ENCODE peak calls at places on chromosomes 3 and 15, in seven cellular contexts. X is astrocyte; S is glutamatergic neuron; U is HuH-7; B is AG08396; K is naive thymus-derived CD4-positive, alpha-beta T cell; A is NAMALWA. P is an unnamed sample.

GRCh38 chr3:31765856-31766255 is 215.2 kb downstream of the OSBPL10 start:
- DNase-seq in X (no peak), S (no peak), U (no peak), B (no peak), K (no peak), A (no peak), P (no peak)

GRCh38 chr3:110679235-110679634 is 392.4 kb upstream of the NECTIN3 start:
- DNase-seq in X (no peak), S (no peak), U (no peak), B (no peak), K (no peak), A (no peak), P (no peak)

GRCh38 chr3:10944866-10945265 is 47.7 kb upstream of the SLC6A1 start:
- DNase-seq in X (no peak), S (peak; percentile 1), U (no peak), B (no peak), K (no peak), A (no peak), P (no peak)

GRCh38 chr3:14915636-14916222 is 31.7 kb upstream of the NR2C2 start:
- DNase-seq in X (no peak), S (no peak), U (no peak), B (no peak), K (peak; percentile 40), A (peak; percentile 13), P (no peak)

GRCh38 chr3:150521458-150521857 is 24.8 kb downstream of the SERP1 start:
- DNase-seq in X (no peak), S (no peak), U (no peak), B (no peak), K (no peak), A (no peak), P (no peak)

GRCh38 chr3:123440181-123440580 is 8.7 kb downstream of the ADCY5 start:
- DNase-seq in X (no peak), S (no peak), U (no peak), B (no peak), K (no peak), A (no peak), P (no peak)

GRCh38 chr3:155185623-155186022 is 105.5 kb downstream of the MME start:
- DNase-seq in X (peak; percentile 31), S (no peak), U (no peak), B (peak; percentile 29), K (no peak), A (no peak), P (no peak)

GRCh38 chr3:39208463-39209055 is 16.2 kb upstream of the XIRP1 start:
- DNase-seq in X (peak; percentile 30), S (no peak), U (peak; percentile 60), B (peak; percentile 64), K (peak; percentile 36), A (peak; percentile 72), P (peak; percentile 56)

GRCh38 chr3:59570816-59571215 is 521.0 kb upstream of the CFAP20DC start:
- DNase-seq in X (no peak), S (no peak), U (no peak), B (no peak), K (no peak), A (no peak), P (no peak)

GRCh38 chr15:81054236-81054635 is 53.5 kb downstream of the TLNRD1 start:
- DNase-seq in X (peak; percentile 88), S (no peak), U (no peak), B (no peak), K (no peak), A (no peak), P (no peak)

GRCh38 chr3:58588030-58588614 is 10.9 kb upstream of the FAM107A start:
- DNase-seq in X (peak; percentile 19), S (no peak), U (peak; percentile 28), B (peak; percentile 63), K (no peak), A (no peak), P (peak; percentile 68)

GRCh38 chr15:68608206-68608843 is 29.5 kb downstream of the CORO2B start:
- DNase-seq in X (no peak), S (no peak), U (no peak), B (no peak), K (no peak), A (no peak), P (no peak)

GRCh38 chr3:55000546-55000945 is 72.7 kb upstream of the LRTM1 start:
- DNase-seq in X (peak; percentile 95), S (peak; percentile 52), U (no peak), B (peak; percentile 83), K (no peak), A (no peak), P (no peak)

GRCh38 chr15:73691398-73691797 is 7.2 kb downstream of the CD276 start:
- DNase-seq in X (peak; percentile 60), S (peak; percentile 63), U (peak; percentile 52), B (peak; percentile 76), K (no peak), A (no peak), P (peak; percentile 70)

GRCh38 chr15:71366926-71367325 is 251.7 kb downstream of the THSD4 start:
- DNase-seq in X (peak; percentile 12), S (no peak), U (no peak), B (no peak), K (no peak), A (no peak), P (no peak)

GRCh38 chr3:32568953-32569352 is 1.7 kb downstream of the DYNC1LI1 start:
- DNase-seq in X (no peak), S (no peak), U (no peak), B (no peak), K (no peak), A (no peak), P (no peak)

GRCh38 chr3:115772951-115773350 is 149.6 kb downstream of the GAP43 start:
- DNase-seq in X (no peak), S (no peak), U (no peak), B (no peak), K (no peak), A (no peak), P (no peak)

GRCh38 chr3:186617038-186617934 is 4.4 kb downstream of the AHSG start:
- DNase-seq in X (peak; percentile 92), S (peak; percentile 86), U (peak; percentile 84), B (peak; percentile 95), K (peak; percentile 87), A (peak; percentile 77), P (peak; percentile 82)

GRCh38 chr3:56365905-56366640 is 102.2 kb downstream of the ERC2 start:
- DNase-seq in X (no peak), S (no peak), U (no peak), B (no peak), K (no peak), A (no peak), P (no peak)

GRCh38 chr3:82163907-82164520 is 402.6 kb upstream of the GBE1 start:
- DNase-seq in X (no peak), S (no peak), U (no peak), B (peak; percentile 3), K (peak; percentile 4), A (peak; percentile 43), P (no peak)

GRCh38 chr15:87579537-87579936 is 677.0 kb downstream of the NTRK3 start:
- DNase-seq in X (no peak), S (no peak), U (no peak), B (no peak), K (no peak), A (no peak), P (no peak)

GRCh38 chr3:183428140-183429023 is at the start of gene MCF2L2:
- DNase-seq in X (peak; percentile 5), S (peak; percentile 80), U (peak; percentile 64), B (peak; percentile 78), K (peak; percentile 59), A (peak; percentile 71), P (peak; percentile 84)